ENCODE peak calls at places on chromosomes 7 and 10, in four cellular contexts. C, Y, O and J are unnamed samples.

GRCh38 chr10:119546009-119546408 is 3.5 kb upstream of the RGS10 start:
- DNase-seq in C (no peak), O (no peak), Y (no peak), J (no peak)

GRCh38 chr7:13016633-13017324 is 329.3 kb downstream of the ARL4A start:
- DNase-seq in C (no peak), Y (no peak), O (no peak), J (no peak)

GRCh38 chr10:62038609-62039190 is 137.2 kb downstream of the ARID5B start:
- DNase-seq in C (peak; percentile 60), Y (peak; percentile 67), O (peak; percentile 68), J (peak; percentile 88)

GRCh38 chr10:119395287-119396007 is 147.1 kb downstream of the RGS10 start:
- DNase-seq in O (peak; percentile 61), Y (no peak), C (peak; percentile 28), J (peak; percentile 30)

GRCh38 chr10:34816067-34817002 is 1.2 kb upstream of the PARD3 start:
- DNase-seq in O (no peak), C (peak; percentile 18), Y (no peak), J (no peak)

GRCh38 chr7:101410743-101411476 is 48.2 kb downstream of the COL26A1 start:
- DNase-seq in Y (no peak), C (peak; percentile 91), O (peak; percentile 36), J (peak; percentile 57)

GRCh38 chr7:7911339-7911738 is 57.3 kb upstream of the GLCCI1 start:
- DNase-seq in Y (no peak), O (no peak), C (no peak), J (no peak)

GRCh38 chr7:63028376-63029206 is 970.1 kb upstream of the ZNF722 start:
- DNase-seq in Y (no peak), O (no peak), C (no peak), J (no peak)

GRCh38 chr10:55630491-55631056 is 730.5 kb downstream of the ZWINT start:
- DNase-seq in Y (no peak), C (peak; percentile 42), O (no peak), J (no peak)

GRCh38 chr7:36526720-36527548 is 137.3 kb downstream of the ANLN start:
- DNase-seq in Y (peak; percentile 66), O (no peak), C (no peak), J (no peak)

GRCh38 chr7:142880886-142881505 is 4.5 kb downstream of the TRPV6 start:
- DNase-seq in O (peak; percentile 43), C (peak; percentile 72), Y (peak; percentile 12), J (peak; percentile 78)

GRCh38 chr7:156160811-156161210 is 348.5 kb upstream of the SHH start:
- DNase-seq in Y (no peak), O (no peak), C (peak; percentile 46), J (no peak)

GRCh38 chr7:30206466-30206865 is 71.7 kb downstream of the MTURN start:
- DNase-seq in C (no peak), Y (peak; percentile 9), O (no peak), J (no peak)

GRCh38 chr7:22853674-22854157 is 31.1 kb upstream of the TOMM7 start:
- DNase-seq in Y (no peak), O (peak; percentile 64), C (peak; percentile 27), J (peak; percentile 90)

GRCh38 chr7:129970816-129971215 is 18.1 kb upstream of the UBE2H start:
- DNase-seq in C (no peak), O (no peak), Y (no peak), J (no peak)

GRCh38 chr7:109473172-109473571 is 903.5 kb downstream of the DNAJB9 start:
- DNase-seq in O (no peak), C (no peak), Y (no peak), J (no peak)